ENCODE peak calls at places on chromosomes 6 and 20, in five cellular contexts. T is mucosa of descending colon; I is left colon; J is activated T-helper 1 cell treated with anti-CD3 and anti-CD28 coated beads, Interleukin-2, amount 50 U/mL, for 16 hours; U is fibroblast of gingiva. X is an unnamed sample.

GRCh38 chr6:166244353-166245045 is 63.7 kb downstream of the PRR18 start:
- DNase-seq in J (no peak), T (no peak), U (no peak), I (no peak), X (peak; percentile 44)

GRCh38 chr6:112443118-112443641 is 96.0 kb downstream of the RFPL4B start:
- DNase-seq in U (peak; percentile 83), I (no peak), T (no peak), J (no peak), X (no peak)

GRCh38 chr20:61902213-61902869 is 163.3 kb downstream of the TAF4 start:
- DNase-seq in J (no peak), T (peak; percentile 51), U (no peak), I (no peak), X (no peak)

GRCh38 chr20:50296450-50297375 is 106.1 kb downstream of the CEBPB start:
- DNase-seq in U (peak; percentile 82), J (no peak), I (no peak), T (no peak), X (no peak)

GRCh38 chr6:45591306-45591705 is 213.6 kb upstream of the SUPT3H start:
- DNase-seq in T (no peak), J (no peak), I (no peak), U (no peak), X (no peak)

GRCh38 chr6:129590408-129591022 is 119.5 kb downstream of the ARHGAP18 start:
- DNase-seq in T (no peak), J (no peak), U (peak; percentile 95), I (no peak), X (no peak)

GRCh38 chr6:90605749-90606344 is 19.0 kb upstream of the MAP3K7 start:
- DNase-seq in U (no peak), I (no peak), T (no peak), J (no peak), X (no peak)

GRCh38 chr6:167580512-167580911 is 246.2 kb upstream of the AFDN start:
- DNase-seq in U (no peak), J (no peak), T (no peak), I (no peak), X (no peak)

GRCh38 chr6:129099696-129100095 is 216.8 kb downstream of the LAMA2 start:
- DNase-seq in T (no peak), U (no peak), J (no peak), I (no peak), X (no peak)

GRCh38 chr20:17536944-17537444 is 5.8 kb upstream of the BFSP1 start:
- DNase-seq in U (peak; percentile 65), T (no peak), J (peak; percentile 47), I (peak; percentile 58), X (peak; percentile 67)

GRCh38 chr20:63978319-63979220 is 872 bp downstream of the SAMD10 start:
- DNase-seq in J (peak; percentile 40), U (no peak), I (peak; percentile 90), T (peak; percentile 94), X (peak; percentile 83)

GRCh38 chr6:74574794-74575193 is 631.1 kb downstream of the COL12A1 start:
- DNase-seq in I (no peak), U (peak; percentile 41), T (no peak), J (no peak), X (no peak)

GRCh38 chr20:35561671-35562070 is 19.8 kb downstream of the ERGIC3 start:
- DNase-seq in U (no peak), J (no peak), T (no peak), I (no peak), X (no peak)

GRCh38 chr6:91291071-91291470 is 704.2 kb upstream of the MAP3K7 start:
- DNase-seq in J (no peak), T (no peak), I (no peak), U (no peak), X (no peak)

GRCh38 chr6:43391448-43392031 is 22.1 kb upstream of the ZNF318 start:
- DNase-seq in J (peak; percentile 15), U (no peak), T (no peak), I (no peak), X (peak; percentile 43)

GRCh38 chr20:59004763-59005522 is 2.1 kb downstream of the CTSZ start:
- DNase-seq in T (peak; percentile 91), J (no peak), I (peak; percentile 90), U (no peak), X (peak; percentile 53)

GRCh38 chr6:52102330-52102932 is 15.0 kb upstream of the PKHD1 start:
- DNase-seq in T (no peak), J (no peak), I (no peak), U (no peak), X (no peak)

GRCh38 chr20:3745686-3746173 is 13.2 kb downstream of the HSPA12B start:
- DNase-seq in T (no peak), J (no peak), I (no peak), U (no peak), X (no peak)

GRCh38 chr6:119142051-119142450 is 63.6 kb upstream of the FAM184A start:
- DNase-seq in U (no peak), T (no peak), J (no peak), I (no peak), X (no peak)

GRCh38 chr6:149129401-149130077 is 188.0 kb upstream of the TAB2 start:
- DNase-seq in U (peak; percentile 90), J (no peak), I (no peak), T (no peak), X (no peak)

GRCh38 chr6:97406633-97407032 is 123.6 kb upstream of the MMS22L start:
- DNase-seq in T (no peak), J (no peak), U (no peak), I (no peak), X (no peak)

GRCh38 chr6:168699631-168700315 is 258.8 kb downstream of the SMOC2 start:
- DNase-seq in I (peak; percentile 45), U (peak; percentile 12), J (no peak), T (no peak), X (no peak)

GRCh38 chr6:160306284-160306683 is 41.9 kb upstream of the SLC22A3 start:
- DNase-seq in I (peak; percentile 34), J (no peak), T (no peak), U (no peak), X (no peak)

GRCh38 chr20:36085686-36086267 is 68.8 kb upstream of the EPB41L1 start:
- DNase-seq in T (peak; percentile 74), J (no peak), I (peak; percentile 81), U (no peak), X (peak; percentile 9)

GRCh38 chr6:149032318-149032598 is 285.3 kb upstream of the TAB2 start:
- DNase-seq in J (no peak), T (no peak), U (no peak), I (no peak), X (no peak)

GRCh38 chr6:69914015-69914485 is 47.7 kb downstream of the COL19A1 start:
- DNase-seq in J (no peak), U (no peak), I (no peak), T (no peak), X (no peak)

GRCh38 chr6:1917628-1918371 is 308.1 kb downstream of the FOXC1 start:
- DNase-seq in U (peak; percentile 43), T (no peak), J (no peak), I (no peak), X (peak; percentile 37)

GRCh38 chr6:20340459-20340858 is 61.2 kb upstream of the E2F3 start:
- DNase-seq in U (no peak), I (no peak), J (no peak), T (no peak), X (no peak)

X was measured in stimulated activated naive CD8-positive, alpha-beta T cell treated with anti-CD3 and anti-CD28 coated beads, Interleukin-15, Interleukin-2, amounts not matched to agents 100 U/mL and 50 U/mL, for 24 hours.